ENCODE peak calls at places on chromosomes 7 and 10, in ten cellular contexts. One of them, this sample, is unnamed.

GRCh38 chr7:98079891-98080653 is 26.6 kb upstream of the LMTK2 start:
- DNase-seq in HEK293T: no peak
- DNase-seq in stimulated activated CD4-positive, alpha-beta T cell treated with anti-CD3 and anti-CD28 coated beads, Interleukin-4, amount 100 ng/mL, for 1 hour: no peak
- DNase-seq in NCI-H460: no peak
- DNase-seq in NB4: peak; percentile 23
- DNase-seq in stomach: no peak
- DNase-seq in substantia nigra: no peak
- DNase-seq in CD8-positive, alpha-beta T cell: no peak
- DNase-seq in fibroblast of the conjunctiva: no peak
- DNase-seq in thoracic aorta: no peak
- DNase-seq in this sample: no peak

GRCh38 chr7:112195717-112196116 is 10.5 kb downstream of the DOCK4 start:
- DNase-seq in HEK293T: no peak
- DNase-seq in stimulated activated CD4-positive, alpha-beta T cell treated with anti-CD3 and anti-CD28 coated beads, Interleukin-4, amount 100 ng/mL, for 1 hour: no peak
- DNase-seq in NCI-H460: no peak
- DNase-seq in NB4: no peak
- DNase-seq in stomach: no peak
- DNase-seq in substantia nigra: no peak
- DNase-seq in CD8-positive, alpha-beta T cell: no peak
- DNase-seq in fibroblast of the conjunctiva: no peak
- DNase-seq in thoracic aorta: no peak
- DNase-seq in this sample: no peak

GRCh38 chr7:151607464-151607867 is 87.8 kb upstream of the RHEB start:
- DNase-seq in HEK293T: no peak
- DNase-seq in stimulated activated CD4-positive, alpha-beta T cell treated with anti-CD3 and anti-CD28 coated beads, Interleukin-4, amount 100 ng/mL, for 1 hour: no peak
- DNase-seq in NCI-H460: no peak
- DNase-seq in NB4: peak; percentile 17
- DNase-seq in stomach: no peak
- DNase-seq in substantia nigra: no peak
- DNase-seq in CD8-positive, alpha-beta T cell: no peak
- DNase-seq in fibroblast of the conjunctiva: no peak
- DNase-seq in thoracic aorta: no peak
- DNase-seq in this sample: no peak

GRCh38 chr7:98826811-98827231 is 43.0 kb downstream of the TMEM130 start:
- DNase-seq in HEK293T: no peak
- DNase-seq in stimulated activated CD4-positive, alpha-beta T cell treated with anti-CD3 and anti-CD28 coated beads, Interleukin-4, amount 100 ng/mL, for 1 hour: no peak
- DNase-seq in NCI-H460: no peak
- DNase-seq in NB4: no peak
- DNase-seq in stomach: peak; percentile 67
- DNase-seq in substantia nigra: peak; percentile 61
- DNase-seq in CD8-positive, alpha-beta T cell: no peak
- DNase-seq in fibroblast of the conjunctiva: no peak
- DNase-seq in thoracic aorta: peak; percentile 80
- DNase-seq in this sample: no peak

GRCh38 chr10:52561322-52561721 is 211.3 kb downstream of the MBL2 start:
- DNase-seq in HEK293T: no peak
- DNase-seq in stimulated activated CD4-positive, alpha-beta T cell treated with anti-CD3 and anti-CD28 coated beads, Interleukin-4, amount 100 ng/mL, for 1 hour: no peak
- DNase-seq in NCI-H460: no peak
- DNase-seq in NB4: no peak
- DNase-seq in stomach: no peak
- DNase-seq in substantia nigra: no peak
- DNase-seq in CD8-positive, alpha-beta T cell: no peak
- DNase-seq in fibroblast of the conjunctiva: no peak
- DNase-seq in thoracic aorta: no peak
- DNase-seq in this sample: no peak

GRCh38 chr10:110845756-110846620 is 25.7 kb upstream of the PDCD4 start:
- DNase-seq in HEK293T: no peak
- DNase-seq in stimulated activated CD4-positive, alpha-beta T cell treated with anti-CD3 and anti-CD28 coated beads, Interleukin-4, amount 100 ng/mL, for 1 hour: no peak
- DNase-seq in NCI-H460: no peak
- DNase-seq in NB4: no peak
- DNase-seq in stomach: peak; percentile 83
- DNase-seq in substantia nigra: no peak
- DNase-seq in CD8-positive, alpha-beta T cell: no peak
- DNase-seq in fibroblast of the conjunctiva: no peak
- DNase-seq in thoracic aorta: no peak
- DNase-seq in this sample: no peak

GRCh38 chr7:30251708-30252329 is 32.6 kb upstream of the ZNRF2 start:
- DNase-seq in HEK293T: no peak
- DNase-seq in stimulated activated CD4-positive, alpha-beta T cell treated with anti-CD3 and anti-CD28 coated beads, Interleukin-4, amount 100 ng/mL, for 1 hour: no peak
- DNase-seq in NCI-H460: no peak
- DNase-seq in NB4: peak; percentile 20
- DNase-seq in stomach: no peak
- DNase-seq in substantia nigra: no peak
- DNase-seq in CD8-positive, alpha-beta T cell: no peak
- DNase-seq in fibroblast of the conjunctiva: no peak
- DNase-seq in thoracic aorta: no peak
- DNase-seq in this sample: no peak

GRCh38 chr7:27842851-27843250 is 102.9 kb downstream of the TAX1BP1 start:
- DNase-seq in HEK293T: no peak
- DNase-seq in stimulated activated CD4-positive, alpha-beta T cell treated with anti-CD3 and anti-CD28 coated beads, Interleukin-4, amount 100 ng/mL, for 1 hour: no peak
- DNase-seq in NCI-H460: no peak
- DNase-seq in NB4: no peak
- DNase-seq in stomach: no peak
- DNase-seq in substantia nigra: no peak
- DNase-seq in CD8-positive, alpha-beta T cell: no peak
- DNase-seq in fibroblast of the conjunctiva: no peak
- DNase-seq in thoracic aorta: no peak
- DNase-seq in this sample: no peak

GRCh38 chr7:46024263-46024916 is 103.3 kb upstream of the IGFBP3 start:
- DNase-seq in HEK293T: no peak
- DNase-seq in stimulated activated CD4-positive, alpha-beta T cell treated with anti-CD3 and anti-CD28 coated beads, Interleukin-4, amount 100 ng/mL, for 1 hour: no peak
- DNase-seq in NCI-H460: no peak
- DNase-seq in NB4: no peak
- DNase-seq in stomach: no peak
- DNase-seq in substantia nigra: no peak
- DNase-seq in CD8-positive, alpha-beta T cell: no peak
- DNase-seq in fibroblast of the conjunctiva: no peak
- DNase-seq in thoracic aorta: no peak
- DNase-seq in this sample: no peak

GRCh38 chr7:103715376-103716110 is 269.5 kb upstream of the SLC26A5 start:
- DNase-seq in HEK293T: no peak
- DNase-seq in stimulated activated CD4-positive, alpha-beta T cell treated with anti-CD3 and anti-CD28 coated beads, Interleukin-4, amount 100 ng/mL, for 1 hour: no peak
- DNase-seq in NCI-H460: no peak
- DNase-seq in NB4: no peak
- DNase-seq in stomach: no peak
- DNase-seq in substantia nigra: no peak
- DNase-seq in CD8-positive, alpha-beta T cell: no peak
- DNase-seq in fibroblast of the conjunctiva: no peak
- DNase-seq in thoracic aorta: no peak
- DNase-seq in this sample: no peak

This sample was measured in activated T-helper 2 cell treated with anti-CD3 and anti-CD28 coated beads, Interferon-gamma antibody, Interleukin-2, Interleukin-4, amounts not matched to agents 10 μg/mL and 5 μg/mL and 100 μg/mL, durations not matched to agents 14 hours and 24 hours and 36 hours.